ENCODE peak calls at places on chromosomes 5 and 9, in seven cellular contexts. K is dorsolateral prefrontal cortex, J is BJ, I is AG04450, F is testis, C is cardiac muscle cell, D is fibroblast of mammary gland. T is an unnamed sample.

GRCh38 chr5:10467281-10468198 is 25.9 kb downstream of the ROPN1L start:
- DNase-seq in I (no peak), D (peak), F (no peak), K (no peak), C (no peak), J (no peak), T (no peak)

GRCh38 chr9:69249337-69249736 is 75.3 kb downstream of the TJP2 start:
- DNase-seq in K (no peak), F (no peak), I (no peak), J (no peak), D (peak), C (no peak), T (no peak)

GRCh38 chr5:135377751-135378680 is 21.0 kb downstream of the MACROH2A1 start:
- DNase-seq in C (no peak), F (no peak), J (no peak), K (no peak), I (no peak), D (no peak), T (no peak)

GRCh38 chr5:53430618-53431252 is 49.7 kb upstream of the FST start:
- DNase-seq in D (peak), I (no peak), J (no peak), K (no peak), C (peak), F (no peak), T (no peak)

GRCh38 chr5:91706785-91707520 is 323.8 kb upstream of the ARRDC3 start:
- DNase-seq in J (no peak), D (peak), F (no peak), C (no peak), I (no peak), K (no peak), T (no peak)

GRCh38 chr5:156927545-156927944 is 35.5 kb downstream of the TIMD4 start:
- DNase-seq in C (no peak), K (no peak), F (no peak), I (no peak), D (no peak), J (no peak), T (no peak)

GRCh38 chr5:31986101-31986500 is 188.0 kb downstream of the GOLPH3 start:
- DNase-seq in C (no peak), K (no peak), F (no peak), I (no peak), J (no peak), D (no peak), T (no peak)

GRCh38 chr5:176995896-176996767 is 10.4 kb downstream of the UIMC1 start:
- DNase-seq in K (no peak), I (no peak), D (peak), F (no peak), J (peak), C (no peak), T (no peak)

GRCh38 chr5:157924931-157925729 is 66.2 kb upstream of the CLINT1 start:
- DNase-seq in F (no peak), J (no peak), I (no peak), D (peak), C (no peak), K (no peak), T (no peak)

GRCh38 chr9:2228132-2228531 is 213.0 kb downstream of the SMARCA2 start:
- DNase-seq in K (peak), F (peak), J (no peak), I (no peak), C (no peak), D (peak), T (peak)

GRCh38 chr5:91885291-91886265 is 502.5 kb upstream of the ARRDC3 start:
- DNase-seq in K (no peak), F (no peak), D (no peak), I (no peak), J (no peak), C (no peak), T (no peak)

GRCh38 chr5:178257650-178258049 is 25.0 kb upstream of the PHYKPL start:
- DNase-seq in D (no peak), J (no peak), I (no peak), C (no peak), F (no peak), K (no peak), T (no peak)

GRCh38 chr9:14351206-14351605 is 37.3 kb upstream of the NFIB start:
- DNase-seq in K (no peak), I (no peak), F (no peak), D (no peak), C (no peak), J (no peak), T (no peak)

GRCh38 chr9:134364391-134365114 is 38.3 kb downstream of the RXRA start:
- DNase-seq in D (no peak), F (no peak), C (no peak), K (no peak), J (no peak), I (no peak), T (no peak)

GRCh38 chr5:71892641-71893340 is 173.7 kb downstream of the CARTPT start:
- DNase-seq in I (no peak), C (no peak), D (peak), F (no peak), K (no peak), J (no peak), T (no peak)

GRCh38 chr5:54845567-54845941 is 139.8 kb downstream of the ESM1 start:
- DNase-seq in K (peak), J (no peak), C (no peak), I (no peak), D (peak), F (no peak), T (no peak)
- TF ChIP-seq CTCF in K (no peak), J (no peak), C (no peak), I (no peak), D (no peak), F (no peak), T (no peak)

DNA sequence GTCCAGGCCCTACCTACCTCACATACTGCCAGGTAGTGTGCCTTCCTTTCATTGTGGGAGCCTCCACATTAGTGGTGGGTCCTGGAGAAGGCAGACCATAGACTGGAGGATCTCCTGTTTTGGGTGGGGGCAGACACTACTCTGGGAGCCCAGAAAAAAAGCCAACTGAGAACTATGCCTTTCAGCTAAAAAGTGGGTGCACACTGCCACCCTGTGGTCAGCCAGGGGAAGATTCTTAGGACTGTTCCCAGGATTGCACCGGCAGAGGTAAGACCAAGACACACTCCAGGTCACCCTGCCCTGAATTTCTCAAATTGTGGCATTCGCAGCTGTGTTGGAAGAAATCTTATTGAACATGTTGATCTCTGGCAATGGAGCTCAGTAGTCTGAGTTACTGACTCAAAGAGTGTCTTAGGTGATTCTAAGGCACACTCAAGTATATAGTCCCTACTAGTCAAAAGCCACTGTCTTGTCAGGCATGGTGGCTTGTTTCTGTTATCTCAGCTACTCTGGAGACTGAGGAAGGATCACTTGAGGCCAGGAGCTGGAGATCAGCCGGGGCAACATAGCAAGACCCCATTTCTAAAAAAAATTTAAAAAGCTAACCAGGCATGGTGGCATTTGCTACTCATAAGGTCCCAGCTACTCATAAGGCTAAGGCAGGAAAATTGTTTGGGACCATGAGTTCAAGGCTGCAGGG is 3.6 kb downstream of the SIGMAR1 start:
- DNase-seq in F (peak), I (no peak), K (peak), C (peak), D (peak), J (no peak), T (peak)
- TF ChIP-seq CTCF in F (peak), I (peak), K (peak), C (peak), D (peak), J (peak), T (peak)

GRCh38 chr5:93909356-93909755 is 168.0 kb upstream of the POU5F2 start:
- DNase-seq in J (no peak), F (no peak), K (no peak), I (no peak), D (peak), C (no peak), T (no peak)
- TF ChIP-seq CTCF in J (peak), F (no peak), K (no peak), I (no peak), D (peak), C (peak), T (peak)

GRCh38 chr5:113114559-113114958 is 138.0 kb downstream of the DCP2 start:
- DNase-seq in K (no peak), J (no peak), I (no peak), C (no peak), D (no peak), F (no peak), T (no peak)
- TF ChIP-seq CTCF in K (no peak), J (no peak), I (no peak), C (no peak), D (no peak), F (no peak), T (no peak)

DNA sequence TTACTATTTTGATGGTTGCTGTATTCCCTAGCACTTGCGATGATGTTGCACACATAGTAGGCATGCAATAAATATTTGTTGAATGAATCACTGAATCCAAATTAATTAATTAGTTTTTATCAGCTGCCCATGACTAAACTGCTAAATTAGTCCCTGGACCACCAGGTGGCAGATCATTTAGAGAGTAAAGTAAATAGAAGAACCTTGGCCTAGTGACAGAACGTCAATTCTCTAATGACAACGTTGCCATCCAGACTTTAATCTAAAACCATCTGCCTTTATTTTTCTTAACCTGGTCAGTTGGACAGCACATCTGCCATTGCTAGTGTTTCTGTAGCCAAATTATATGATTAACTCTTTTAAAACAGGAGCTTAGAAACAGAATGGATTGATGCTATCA is 457.5 kb downstream of the KIF4B start:
- DNase-seq in F (no peak), I (no peak), K (no peak), J (no peak), D (no peak), C (no peak), T (no peak)
- TF ChIP-seq CTCF in F (no peak), I (no peak), K (no peak), J (no peak), D (no peak), C (no peak), T (no peak)

DNA sequence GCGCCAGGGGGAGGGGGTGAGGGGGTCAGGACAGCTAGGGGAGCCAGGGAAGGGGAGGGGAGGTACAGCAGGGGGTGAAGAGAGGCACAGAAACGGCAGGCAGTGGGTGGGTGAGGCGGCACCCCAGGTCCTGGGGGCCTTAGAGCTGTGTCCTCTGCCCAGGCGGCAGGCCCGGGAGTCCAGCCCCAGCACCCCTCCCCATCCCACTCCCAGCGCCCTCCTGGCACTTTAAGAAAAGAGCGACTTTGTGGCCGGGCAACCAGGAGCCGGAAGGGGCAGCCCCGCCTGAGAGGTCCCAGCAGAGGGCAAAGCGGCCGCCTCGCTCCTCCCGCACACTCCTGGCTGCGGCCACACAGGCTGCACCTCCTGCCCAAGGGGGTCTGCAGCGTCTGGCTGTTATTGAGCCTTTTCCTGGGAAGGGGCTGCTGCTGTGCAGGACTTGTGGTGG is 42.6 kb downstream of the NACC2 start:
- DNase-seq in F (no peak), K (no peak), D (no peak), C (peak), I (no peak), J (no peak), T (no peak)
- TF ChIP-seq CTCF in F (no peak), K (no peak), D (no peak), C (no peak), I (no peak), J (no peak), T (no peak)

GRCh38 chr5:144143625-144144024 is 26.8 kb downstream of the YIPF5 start:
- DNase-seq in D (no peak), C (no peak), F (no peak), I (no peak), J (no peak), K (no peak), T (no peak)

GRCh38 chr5:144142826-144143167 is 27.7 kb downstream of the YIPF5 start:
- DNase-seq in D (no peak), I (no peak), C (no peak), J (no peak), K (no peak), F (no peak), T (no peak)

GRCh38 chr5:144141581-144141980 is 28.9 kb downstream of the YIPF5 start:
- DNase-seq in I (no peak), F (no peak), C (no peak), K (no peak), J (no peak), D (no peak), T (no peak)

GRCh38 chr5:144142030-144142825 is 28.2 kb downstream of the YIPF5 start:
- DNase-seq in F (no peak), J (no peak), K (no peak), D (peak), C (peak), I (peak), T (no peak)

DNA sequence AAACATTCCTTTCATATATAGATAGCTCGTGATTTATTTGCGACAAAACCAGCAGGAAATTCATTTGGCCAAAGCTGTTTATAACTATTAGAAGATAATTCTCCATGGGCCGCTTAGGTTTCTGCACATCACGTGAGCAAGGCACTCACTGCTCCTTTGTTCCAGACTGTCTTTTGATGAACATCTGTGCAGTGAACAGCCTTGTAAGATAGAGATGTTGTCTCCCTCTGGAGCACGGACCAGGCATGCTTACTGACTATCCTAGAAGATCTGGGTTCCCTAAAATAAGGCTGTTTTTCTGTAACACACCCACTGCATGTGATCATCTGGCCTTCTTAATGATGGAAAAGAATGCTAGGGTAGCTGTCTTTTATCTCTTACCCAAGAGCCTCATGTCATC is 30.9 kb downstream of the YIPF5 start:
- DNase-seq in I (no peak), J (no peak), K (peak), F (no peak), D (peak), C (no peak), T (no peak)
- TF ChIP-seq CTCF in I (peak), J (peak), K (no peak), F (no peak), D (peak), C (peak), T (no peak)

DNA sequence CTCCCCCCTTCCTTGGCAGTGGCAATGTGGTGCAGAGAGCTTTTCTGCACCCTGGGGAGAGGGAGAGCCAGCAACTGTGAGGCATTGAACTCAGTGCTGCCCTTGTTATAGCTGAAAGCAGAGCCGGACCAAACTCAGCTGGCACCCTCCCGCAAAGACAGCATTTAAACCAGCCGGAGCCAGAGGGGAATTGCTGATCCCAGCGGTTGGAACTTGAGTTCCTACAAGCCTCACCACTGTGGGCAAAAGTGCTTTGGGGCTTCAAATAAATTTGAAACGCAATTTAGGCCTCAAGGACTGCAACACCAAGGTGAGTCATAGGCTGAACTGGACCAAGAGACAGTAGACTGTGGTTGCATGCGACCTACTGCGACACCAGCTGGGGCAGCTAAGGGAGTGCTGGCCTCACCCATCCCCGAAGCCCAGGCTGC is 207.6 kb upstream of the CDKN2B start:
- DNase-seq in K (no peak), J (peak), F (no peak), C (no peak), D (peak), I (no peak), T (no peak)
- TF ChIP-seq CTCF in K (no peak), J (no peak), F (no peak), C (no peak), D (no peak), I (no peak), T (no peak)

GRCh38 chr5:151082274-151082902 is 1.6 kb upstream of the TNIP1 start:
- DNase-seq in F (no peak), K (no peak), C (peak), J (no peak), I (no peak), D (no peak), T (no peak)
- TF ChIP-seq CTCF in F (no peak), K (no peak), C (peak), J (peak), I (peak), D (peak), T (peak)

GRCh38 chr5:155303134-155303533 is 289.6 kb downstream of the KIF4B start:
- DNase-seq in D (no peak), I (no peak), C (no peak), K (no peak), J (no peak), F (no peak), T (no peak)

GRCh38 chr5:155293605-155294178 is 280.1 kb downstream of the KIF4B start:
- DNase-seq in D (no peak), F (no peak), K (no peak), C (peak), I (no peak), J (no peak), T (no peak)

GRCh38 chr5:155299342-155300006 is 285.9 kb downstream of the KIF4B start:
- DNase-seq in F (no peak), K (no peak), I (no peak), D (no peak), J (no peak), C (no peak), T (no peak)
- TF ChIP-seq CTCF in F (no peak), K (no peak), I (no peak), D (no peak), J (no peak), C (no peak), T (no peak)

T was measured in neural crest cell.